ENCODE peak calls at places on chromosome 6, in four cellular contexts. One of them, this sample, is unnamed.

GRCh38 chr6:75791881-75792280 is 42.8 kb downstream of the MYO6 start:
- DNase-seq in HTR-8/SVneo: peak; percentile 20
- DNase-seq in fibroblast of mammary gland: peak; percentile 16
- DNase-seq in MM.1S: no peak
- DNase-seq in this sample: no peak

GRCh38 chr6:104837158-104837557 is 22.6 kb downstream of the HACE1 start:
- DNase-seq in fibroblast of mammary gland: no peak
- DNase-seq in MM.1S: no peak
- DNase-seq in HTR-8/SVneo: no peak
- DNase-seq in this sample: no peak

GRCh38 chr6:141460743-141461484 is 671.8 kb upstream of the GJE1 start:
- DNase-seq in fibroblast of mammary gland: no peak
- DNase-seq in HTR-8/SVneo: no peak
- DNase-seq in MM.1S: no peak
- DNase-seq in this sample: no peak

GRCh38 chr6:53771780-53772624 is 22.8 kb upstream of the LRRC1 start:
- DNase-seq in HTR-8/SVneo: no peak
- DNase-seq in MM.1S: no peak
- DNase-seq in fibroblast of mammary gland: peak; percentile 50
- DNase-seq in this sample: no peak

GRCh38 chr6:25576920-25577319 is 75.1 kb upstream of the SCGN start:
- DNase-seq in MM.1S: no peak
- DNase-seq in HTR-8/SVneo: no peak
- DNase-seq in fibroblast of mammary gland: no peak
- DNase-seq in this sample: no peak

GRCh38 chr6:143223895-143224294 is 163.2 kb downstream of the AIG1 start:
- DNase-seq in HTR-8/SVneo: no peak
- DNase-seq in fibroblast of mammary gland: peak; percentile 63
- DNase-seq in MM.1S: no peak
- DNase-seq in this sample: peak; percentile 78

GRCh38 chr6:44012078-44012493 is 115.2 kb downstream of the MRPL14 start:
- DNase-seq in HTR-8/SVneo: peak; percentile 39
- DNase-seq in fibroblast of mammary gland: peak; percentile 100
- DNase-seq in MM.1S: no peak
- DNase-seq in this sample: no peak

GRCh38 chr6:116217069-116217468 is 36.8 kb downstream of the TSPYL4 start:
- DNase-seq in fibroblast of mammary gland: peak; percentile 54
- DNase-seq in MM.1S: peak; percentile 47
- DNase-seq in HTR-8/SVneo: no peak
- DNase-seq in this sample: no peak

GRCh38 chr6:11824986-11825385 is 46.4 kb upstream of the ADTRP start:
- DNase-seq in HTR-8/SVneo: no peak
- DNase-seq in fibroblast of mammary gland: peak; percentile 16
- DNase-seq in MM.1S: no peak
- DNase-seq in this sample: no peak

GRCh38 chr6:650098-650497 is 6.8 kb downstream of the HUS1B start:
- DNase-seq in HTR-8/SVneo: no peak
- DNase-seq in fibroblast of mammary gland: no peak
- DNase-seq in MM.1S: no peak
- DNase-seq in this sample: no peak

GRCh38 chr6:123380257-123380656 is 256.5 kb downstream of the TRDN start:
- DNase-seq in HTR-8/SVneo: peak; percentile 5
- DNase-seq in MM.1S: peak; percentile 77
- DNase-seq in fibroblast of mammary gland: peak; percentile 43
- DNase-seq in this sample: no peak

GRCh38 chr6:161496941-161497340 is 223.1 kb upstream of the AGPAT4 start:
- DNase-seq in MM.1S: no peak
- DNase-seq in HTR-8/SVneo: no peak
- DNase-seq in fibroblast of mammary gland: no peak
- DNase-seq in this sample: no peak

GRCh38 chr6:142881771-142882170 is 63.2 kb downstream of the HIVEP2 start:
- DNase-seq in fibroblast of mammary gland: no peak
- DNase-seq in HTR-8/SVneo: no peak
- DNase-seq in MM.1S: no peak
- DNase-seq in this sample: no peak

GRCh38 chr6:158771399-158772158 is 47.6 kb downstream of the EZR start:
- DNase-seq in MM.1S: no peak
- DNase-seq in fibroblast of mammary gland: no peak
- DNase-seq in HTR-8/SVneo: no peak
- DNase-seq in this sample: no peak

GRCh38 chr6:45006893-45007292 is 321.2 kb upstream of the RUNX2 start:
- DNase-seq in MM.1S: no peak
- DNase-seq in fibroblast of mammary gland: no peak
- DNase-seq in HTR-8/SVneo: no peak
- DNase-seq in this sample: no peak

GRCh38 chr6:42367353-42368011 is 84.2 kb downstream of the TRERF1 start:
- DNase-seq in HTR-8/SVneo: no peak
- DNase-seq in fibroblast of mammary gland: no peak
- DNase-seq in MM.1S: peak; percentile 75
- DNase-seq in this sample: no peak

GRCh38 chr6:158669145-158670035 is 19.5 kb downstream of the SYTL3 start:
- DNase-seq in fibroblast of mammary gland: peak; percentile 40
- DNase-seq in HTR-8/SVneo: no peak
- DNase-seq in MM.1S: no peak
- DNase-seq in this sample: no peak

GRCh38 chr6:43702522-43703440 is 15.2 kb upstream of the MRPS18A start:
- DNase-seq in HTR-8/SVneo: peak; percentile 86
- DNase-seq in MM.1S: no peak
- DNase-seq in fibroblast of mammary gland: peak; percentile 96
- DNase-seq in this sample: peak; percentile 95

GRCh38 chr6:142819603-142820335 is 125.2 kb downstream of the HIVEP2 start:
- DNase-seq in MM.1S: peak; percentile 61
- DNase-seq in HTR-8/SVneo: no peak
- DNase-seq in fibroblast of mammary gland: peak; percentile 45
- DNase-seq in this sample: no peak

GRCh38 chr6:143196525-143197225 is 136.0 kb downstream of the AIG1 start:
- DNase-seq in HTR-8/SVneo: no peak
- DNase-seq in fibroblast of mammary gland: peak; percentile 21
- DNase-seq in MM.1S: no peak
- DNase-seq in this sample: no peak

GRCh38 chr6:13357551-13358075 is 29.3 kb upstream of the TBC1D7 start:
- DNase-seq in MM.1S: no peak
- DNase-seq in HTR-8/SVneo: no peak
- DNase-seq in fibroblast of mammary gland: peak; percentile 53
- DNase-seq in this sample: no peak

GRCh38 chr6:45655630-45656422 is 278.1 kb upstream of the SUPT3H start:
- DNase-seq in fibroblast of mammary gland: peak; percentile 100
- DNase-seq in MM.1S: no peak
- DNase-seq in HTR-8/SVneo: peak; percentile 97
- DNase-seq in this sample: no peak

GRCh38 chr6:118468682-118469465 is 79.2 kb upstream of the PLN start:
- DNase-seq in HTR-8/SVneo: no peak
- DNase-seq in MM.1S: no peak
- DNase-seq in fibroblast of mammary gland: peak; percentile 51
- DNase-seq in this sample: no peak

GRCh38 chr6:56076033-56076432 is 171.3 kb downstream of the COL21A1 start:
- DNase-seq in MM.1S: no peak
- DNase-seq in HTR-8/SVneo: no peak
- DNase-seq in fibroblast of mammary gland: no peak
- DNase-seq in this sample: no peak

GRCh38 chr6:87903299-87903698 is 144.3 kb upstream of the SPACA1 start:
- DNase-seq in fibroblast of mammary gland: no peak
- DNase-seq in MM.1S: no peak
- DNase-seq in HTR-8/SVneo: no peak
- DNase-seq in this sample: no peak

GRCh38 chr6:37618916-37619605 is 78.6 kb downstream of the MDGA1 start:
- DNase-seq in HTR-8/SVneo: no peak
- DNase-seq in fibroblast of mammary gland: no peak
- DNase-seq in MM.1S: no peak
- DNase-seq in this sample: no peak

GRCh38 chr6:17826301-17826700 is 119.6 kb upstream of the NUP153 start:
- DNase-seq in HTR-8/SVneo: no peak
- DNase-seq in fibroblast of mammary gland: no peak
- DNase-seq in MM.1S: no peak
- DNase-seq in this sample: no peak